ENCODE peak calls at places on chromosomes 7 and 10, in five cellular contexts. One of them, this sample, is unnamed.

GRCh38 chr10:117552156-117552620 is 9.6 kb downstream of the EMX2 start:
- DNase-seq in colonic mucosa: no peak
- DNase-seq in NCI-H1105: no peak
- DNase-seq in activated CD8-positive, alpha-beta memory T cell treated with anti-CD3 and anti-CD28 coated beads for 4 hours: no peak
- DNase-seq in NCI-H524: no peak
- DNase-seq in this sample: no peak

GRCh38 chr7:135441791-135442190 is 68.1 kb downstream of the CNOT4 start:
- DNase-seq in colonic mucosa: no peak
- DNase-seq in NCI-H1105: no peak
- DNase-seq in activated CD8-positive, alpha-beta memory T cell treated with anti-CD3 and anti-CD28 coated beads for 4 hours: no peak
- DNase-seq in NCI-H524: no peak
- DNase-seq in this sample: no peak

GRCh38 chr10:62795093-62795492 is 9.4 kb upstream of the ADO start:
- DNase-seq in colonic mucosa: no peak
- DNase-seq in NCI-H1105: no peak
- DNase-seq in activated CD8-positive, alpha-beta memory T cell treated with anti-CD3 and anti-CD28 coated beads for 4 hours: no peak
- DNase-seq in NCI-H524: no peak
- DNase-seq in this sample: no peak

GRCh38 chr10:70232155-70232858 is 922 bp downstream of the PPA1 start:
- DNase-seq in colonic mucosa: peak
- DNase-seq in NCI-H1105: peak
- DNase-seq in activated CD8-positive, alpha-beta memory T cell treated with anti-CD3 and anti-CD28 coated beads for 4 hours: peak
- DNase-seq in NCI-H524: no peak
- DNase-seq in this sample: no peak

GRCh38 chr7:151818674-151819519 is 58.0 kb downstream of the PRKAG2 start:
- DNase-seq in colonic mucosa: peak
- DNase-seq in NCI-H1105: no peak
- DNase-seq in activated CD8-positive, alpha-beta memory T cell treated with anti-CD3 and anti-CD28 coated beads for 4 hours: no peak
- DNase-seq in NCI-H524: no peak
- DNase-seq in this sample: no peak

GRCh38 chr10:132452216-132452650 is 55.2 kb downstream of the PWWP2B start:
- DNase-seq in colonic mucosa: no peak
- DNase-seq in NCI-H1105: no peak
- DNase-seq in activated CD8-positive, alpha-beta memory T cell treated with anti-CD3 and anti-CD28 coated beads for 4 hours: peak
- DNase-seq in NCI-H524: no peak
- DNase-seq in this sample: no peak

GRCh38 chr7:41573017-41573416 is 129.9 kb downstream of the INHBA start:
- DNase-seq in colonic mucosa: no peak
- DNase-seq in NCI-H1105: no peak
- DNase-seq in activated CD8-positive, alpha-beta memory T cell treated with anti-CD3 and anti-CD28 coated beads for 4 hours: no peak
- DNase-seq in NCI-H524: no peak
- DNase-seq in this sample: no peak

GRCh38 chr7:74455933-74456332 is 2.2 kb downstream of the GTF2IRD1 start:
- DNase-seq in colonic mucosa: no peak
- DNase-seq in NCI-H1105: no peak
- DNase-seq in activated CD8-positive, alpha-beta memory T cell treated with anti-CD3 and anti-CD28 coated beads for 4 hours: no peak
- DNase-seq in NCI-H524: no peak
- DNase-seq in this sample: no peak

GRCh38 chr7:112510032-112510742 is 29.4 kb downstream of the LSMEM1 start:
- DNase-seq in colonic mucosa: no peak
- DNase-seq in NCI-H1105: no peak
- DNase-seq in activated CD8-positive, alpha-beta memory T cell treated with anti-CD3 and anti-CD28 coated beads for 4 hours: no peak
- DNase-seq in NCI-H524: no peak
- DNase-seq in this sample: no peak

GRCh38 chr7:141587304-141587703 is 36.1 kb downstream of the AGK start:
- DNase-seq in colonic mucosa: no peak
- DNase-seq in NCI-H1105: no peak
- DNase-seq in activated CD8-positive, alpha-beta memory T cell treated with anti-CD3 and anti-CD28 coated beads for 4 hours: no peak
- DNase-seq in NCI-H524: no peak
- DNase-seq in this sample: no peak

GRCh38 chr10:77843264-77843663 is 83.3 kb downstream of the DLG5 start:
- DNase-seq in colonic mucosa: no peak
- DNase-seq in NCI-H1105: no peak
- DNase-seq in activated CD8-positive, alpha-beta memory T cell treated with anti-CD3 and anti-CD28 coated beads for 4 hours: no peak
- DNase-seq in NCI-H524: no peak
- DNase-seq in this sample: no peak

GRCh38 chr7:132279718-132280117 is 296.6 kb downstream of the PLXNA4 start:
- DNase-seq in colonic mucosa: no peak
- DNase-seq in NCI-H1105: no peak
- DNase-seq in activated CD8-positive, alpha-beta memory T cell treated with anti-CD3 and anti-CD28 coated beads for 4 hours: no peak
- DNase-seq in NCI-H524: no peak
- DNase-seq in this sample: no peak

GRCh38 chr10:25753776-25754175 is 180.3 kb upstream of the MYO3A start:
- DNase-seq in colonic mucosa: no peak
- DNase-seq in NCI-H1105: no peak
- DNase-seq in activated CD8-positive, alpha-beta memory T cell treated with anti-CD3 and anti-CD28 coated beads for 4 hours: no peak
- DNase-seq in NCI-H524: no peak
- DNase-seq in this sample: no peak

GRCh38 chr7:80833289-80834104 is 85.4 kb downstream of the SEMA3C start:
- DNase-seq in colonic mucosa: no peak
- DNase-seq in NCI-H1105: peak
- DNase-seq in activated CD8-positive, alpha-beta memory T cell treated with anti-CD3 and anti-CD28 coated beads for 4 hours: no peak
- DNase-seq in NCI-H524: peak
- DNase-seq in this sample: peak

GRCh38 chr7:155358948-155359712 is 61.5 kb downstream of the INSIG1 start:
- DNase-seq in colonic mucosa: no peak
- DNase-seq in NCI-H1105: no peak
- DNase-seq in activated CD8-positive, alpha-beta memory T cell treated with anti-CD3 and anti-CD28 coated beads for 4 hours: no peak
- DNase-seq in NCI-H524: no peak
- DNase-seq in this sample: no peak

GRCh38 chr10:102118867-102119266 is 1.3 kb downstream of the LDB1 start:
- DNase-seq in colonic mucosa: peak
- DNase-seq in NCI-H1105: no peak
- DNase-seq in activated CD8-positive, alpha-beta memory T cell treated with anti-CD3 and anti-CD28 coated beads for 4 hours: no peak
- DNase-seq in NCI-H524: peak
- DNase-seq in this sample: peak

GRCh38 chr10:12806228-12807095 is 195.1 kb downstream of the CCDC3 start:
- DNase-seq in colonic mucosa: peak
- DNase-seq in NCI-H1105: no peak
- DNase-seq in activated CD8-positive, alpha-beta memory T cell treated with anti-CD3 and anti-CD28 coated beads for 4 hours: no peak
- DNase-seq in NCI-H524: no peak
- DNase-seq in this sample: no peak

GRCh38 chr7:30225863-30226361 is 58.5 kb upstream of the ZNRF2 start:
- DNase-seq in colonic mucosa: peak
- DNase-seq in NCI-H1105: peak
- DNase-seq in activated CD8-positive, alpha-beta memory T cell treated with anti-CD3 and anti-CD28 coated beads for 4 hours: no peak
- DNase-seq in NCI-H524: peak
- DNase-seq in this sample: peak

GRCh38 chr10:58590152-58590551 is 77.5 kb downstream of the BICC1 start:
- DNase-seq in colonic mucosa: peak
- DNase-seq in NCI-H1105: no peak
- DNase-seq in activated CD8-positive, alpha-beta memory T cell treated with anti-CD3 and anti-CD28 coated beads for 4 hours: no peak
- DNase-seq in NCI-H524: no peak
- DNase-seq in this sample: no peak

GRCh38 chr7:1257863-1258262 is 25.2 kb downstream of the UNCX start:
- DNase-seq in colonic mucosa: no peak
- DNase-seq in NCI-H1105: no peak
- DNase-seq in activated CD8-positive, alpha-beta memory T cell treated with anti-CD3 and anti-CD28 coated beads for 4 hours: no peak
- DNase-seq in NCI-H524: no peak
- DNase-seq in this sample: no peak

GRCh38 chr10:18079665-18080295 is 60.4 kb upstream of the CACNB2 start:
- DNase-seq in colonic mucosa: no peak
- DNase-seq in NCI-H1105: no peak
- DNase-seq in activated CD8-positive, alpha-beta memory T cell treated with anti-CD3 and anti-CD28 coated beads for 4 hours: no peak
- DNase-seq in NCI-H524: no peak
- DNase-seq in this sample: no peak

GRCh38 chr10:78435484-78436222 is 402.0 kb downstream of the RPS24 start:
- DNase-seq in colonic mucosa: no peak
- DNase-seq in NCI-H1105: no peak
- DNase-seq in activated CD8-positive, alpha-beta memory T cell treated with anti-CD3 and anti-CD28 coated beads for 4 hours: no peak
- DNase-seq in NCI-H524: peak
- DNase-seq in this sample: no peak